ENCODE peak calls at places on chromosomes 16 and 17, in four cellular contexts. One of them, this sample, is unnamed.

GRCh38 chr17:21019976-21020575 is 22.7 kb downstream of the USP22 start:
- DNase-seq in CD8-positive, alpha-beta memory T cell: peak; percentile 71
- DNase-seq in NCI-H69: peak; percentile 13
- DNase-seq in DMS 273 treated with DMSO at 0.1 percent for 48 hours: no peak
- DNase-seq in this sample: no peak

GRCh38 chr17:31693433-31694210 is 165.4 kb downstream of the COPRS start:
- DNase-seq in CD8-positive, alpha-beta memory T cell: no peak
- DNase-seq in NCI-H69: no peak
- DNase-seq in DMS 273 treated with DMSO at 0.1 percent for 48 hours: no peak
- DNase-seq in this sample: no peak

GRCh38 chr17:45225964-45226530 is 4.4 kb downstream of the FMNL1 start:
- DNase-seq in CD8-positive, alpha-beta memory T cell: peak; percentile 98
- DNase-seq in DMS 273 treated with DMSO at 0.1 percent for 48 hours: no peak
- DNase-seq in NCI-H69: no peak
- DNase-seq in this sample: no peak

GRCh38 chr17:50210249-50211225 is 9.1 kb upstream of the COL1A1 start:
- DNase-seq in DMS 273 treated with DMSO at 0.1 percent for 48 hours: no peak
- DNase-seq in CD8-positive, alpha-beta memory T cell: no peak
- DNase-seq in NCI-H69: no peak
- DNase-seq in this sample: peak; percentile 99

GRCh38 chr16:6362321-6362720 is 970.3 kb upstream of the RBFOX1 start:
- DNase-seq in CD8-positive, alpha-beta memory T cell: no peak
- DNase-seq in DMS 273 treated with DMSO at 0.1 percent for 48 hours: no peak
- DNase-seq in NCI-H69: no peak
- DNase-seq in this sample: no peak

GRCh38 chr17:81870155-81870977 is 771 bp downstream of the ARHGDIA start:
- DNase-seq in DMS 273 treated with DMSO at 0.1 percent for 48 hours: no peak
- DNase-seq in CD8-positive, alpha-beta memory T cell: peak; percentile 69
- DNase-seq in NCI-H69: peak; percentile 66
- DNase-seq in this sample: no peak

GRCh38 chr16:23357761-23358290 is 55.7 kb downstream of the SCNN1B start:
- DNase-seq in CD8-positive, alpha-beta memory T cell: no peak
- DNase-seq in NCI-H69: peak; percentile 31
- DNase-seq in DMS 273 treated with DMSO at 0.1 percent for 48 hours: no peak
- DNase-seq in this sample: no peak

GRCh38 chr17:83173180-83173996 is 94.0 kb downstream of the METRNL start:
- DNase-seq in NCI-H69: no peak
- DNase-seq in CD8-positive, alpha-beta memory T cell: no peak
- DNase-seq in DMS 273 treated with DMSO at 0.1 percent for 48 hours: no peak
- DNase-seq in this sample: no peak

GRCh38 chr17:7884581-7885356 is 3.8 kb upstream of the CHD3 start:
- DNase-seq in NCI-H69: peak; percentile 54
- DNase-seq in CD8-positive, alpha-beta memory T cell: peak; percentile 66
- DNase-seq in DMS 273 treated with DMSO at 0.1 percent for 48 hours: no peak
- DNase-seq in this sample: peak; percentile 11

GRCh38 chr17:44309472-44309871 is 1.1 kb downstream of the RUNDC3A start:
- DNase-seq in CD8-positive, alpha-beta memory T cell: no peak
- DNase-seq in NCI-H69: no peak
- DNase-seq in DMS 273 treated with DMSO at 0.1 percent for 48 hours: no peak
- DNase-seq in this sample: no peak

GRCh38 chr16:29883987-29884386 is 15.4 kb downstream of the SEZ6L2 start:
- DNase-seq in DMS 273 treated with DMSO at 0.1 percent for 48 hours: no peak
- DNase-seq in CD8-positive, alpha-beta memory T cell: no peak
- DNase-seq in NCI-H69: no peak
- DNase-seq in this sample: no peak

GRCh38 chr16:85996843-85997242 is 97.9 kb downstream of the IRF8 start:
- DNase-seq in DMS 273 treated with DMSO at 0.1 percent for 48 hours: no peak
- DNase-seq in CD8-positive, alpha-beta memory T cell: no peak
- DNase-seq in NCI-H69: no peak
- DNase-seq in this sample: no peak

GRCh38 chr16:62363451-62363850 is 327.2 kb upstream of the CDH8 start:
- DNase-seq in NCI-H69: peak; percentile 78
- DNase-seq in CD8-positive, alpha-beta memory T cell: no peak
- DNase-seq in DMS 273 treated with DMSO at 0.1 percent for 48 hours: peak; percentile 64
- DNase-seq in this sample: no peak

GRCh38 chr17:69602969-69603368 is 188.5 kb downstream of the MAP2K6 start:
- DNase-seq in DMS 273 treated with DMSO at 0.1 percent for 48 hours: no peak
- DNase-seq in CD8-positive, alpha-beta memory T cell: no peak
- DNase-seq in NCI-H69: no peak
- DNase-seq in this sample: no peak

GRCh38 chr17:68511254-68511670 is 968 bp upstream of the PRKAR1A start:
- DNase-seq in NCI-H69: no peak
- DNase-seq in DMS 273 treated with DMSO at 0.1 percent for 48 hours: no peak
- DNase-seq in CD8-positive, alpha-beta memory T cell: no peak
- DNase-seq in this sample: no peak

GRCh38 chr16:67855789-67856188 is 8.3 kb upstream of the CENPT start:
- DNase-seq in NCI-H69: no peak
- DNase-seq in CD8-positive, alpha-beta memory T cell: no peak
- DNase-seq in DMS 273 treated with DMSO at 0.1 percent for 48 hours: no peak
- DNase-seq in this sample: no peak